ENCODE peak calls at places on chromosomes 1 and 21, in seven cellular contexts. U is spleen, E is lower leg skin, H is GM12892, I is body of pancreas, P is H54, N is thyroid gland. S is an unnamed sample.

GRCh38 chr1:20411196-20411980 is 74.6 kb downstream of the CAMK2N1 start:
- DNase-seq in U (no peak), E (no peak), H (no peak), I (no peak), P (peak), N (no peak), S (no peak)

GRCh38 chr1:113874017-113874879 is 2.7 kb upstream of the PTPN22 start:
- DNase-seq in U (no peak), E (no peak), H (no peak), I (peak), P (no peak), N (no peak), S (no peak)

GRCh38 chr1:205458777-205459566 is 3.1 kb upstream of the BLACAT1 start:
- DNase-seq in U (no peak), E (no peak), H (no peak), I (peak), P (peak), N (no peak), S (no peak)

GRCh38 chr1:39671793-39672550 is at the start of gene NT5C1A:
- DNase-seq in U (no peak), E (no peak), H (peak), I (peak), P (no peak), N (peak), S (no peak)

GRCh38 chr1:53602376-53602775 is 136.6 kb downstream of the GLIS1 start:
- DNase-seq in U (peak), E (no peak), H (no peak), I (no peak), P (no peak), N (no peak), S (no peak)

GRCh38 chr1:1777510-1777909 is 760 bp downstream of the NADK start:
- DNase-seq in U (no peak), E (peak), H (no peak), I (peak), P (no peak), N (peak), S (no peak)

GRCh38 chr1:30523055-30524020 is 200.0 kb downstream of the MATN1 start:
- DNase-seq in U (peak), E (no peak), H (no peak), I (no peak), P (peak), N (no peak), S (peak)

GRCh38 chr1:33045814-33046213 is 9.1 kb upstream of the AK2 start:
- DNase-seq in U (no peak), E (no peak), H (no peak), I (no peak), P (no peak), N (no peak), S (no peak)

GRCh38 chr1:16207318-16208269 is 4.9 kb downstream of the ARHGEF19 start:
- DNase-seq in U (peak), E (no peak), H (no peak), I (no peak), P (peak), N (no peak), S (no peak)

GRCh38 chr1:237309595-237310118 is 267.7 kb downstream of the RYR2 start:
- DNase-seq in U (no peak), E (no peak), H (no peak), I (no peak), P (no peak), N (no peak), S (no peak)

GRCh38 chr1:188958461-188959115 is 1519.1 kb downstream of the BRINP3 start:
- DNase-seq in U (no peak), E (no peak), H (no peak), I (no peak), P (no peak), N (no peak), S (no peak)

GRCh38 chr21:42735061-42735460 is 81.6 kb downstream of the PDE9A start:
- DNase-seq in U (no peak), E (no peak), H (no peak), I (no peak), P (no peak), N (no peak), S (no peak)

GRCh38 chr1:200668514-200669313 is 993 bp downstream of the DDX59 start:
- DNase-seq in U (no peak), E (no peak), H (no peak), I (no peak), P (no peak), N (no peak), S (no peak)

GRCh38 chr1:201059401-201059800 is 35.9 kb upstream of the KIF21B start:
- DNase-seq in U (no peak), E (no peak), H (no peak), I (no peak), P (no peak), N (no peak), S (no peak)

GRCh38 chr1:221740941-221741363 is 937 bp downstream of the DUSP10 start:
- DNase-seq in U (peak), E (peak), H (no peak), I (no peak), P (no peak), N (peak), S (no peak)

GRCh38 chr1:89356658-89357400 is 7.0 kb upstream of the GBP6 start:
- DNase-seq in U (no peak), E (no peak), H (no peak), I (no peak), P (peak), N (no peak), S (no peak)

GRCh38 chr1:234986750-234987414 is 141.8 kb downstream of the TOMM20 start:
- DNase-seq in U (no peak), E (no peak), H (no peak), I (no peak), P (no peak), N (peak), S (no peak)

GRCh38 chr1:66729130-66729922 is 22.9 kb upstream of the DYNLT5 start:
- DNase-seq in U (no peak), E (no peak), H (no peak), I (no peak), P (no peak), N (no peak), S (no peak)

GRCh38 chr1:47232187-47232874 is at the start of gene TAL1:
- DNase-seq in U (no peak), E (no peak), H (no peak), I (no peak), P (no peak), N (no peak), S (no peak)

GRCh38 chr1:47230692-47231313 is 1.2 kb downstream of the TAL1 start:
- DNase-seq in U (no peak), E (no peak), H (no peak), I (no peak), P (no peak), N (no peak), S (no peak)

GRCh38 chr1:47229884-47230691 is 1.9 kb downstream of the TAL1 start:
- DNase-seq in U (no peak), E (no peak), H (no peak), I (no peak), P (no peak), N (no peak), S (no peak)

GRCh38 chr1:47233165-47233564 is 1.1 kb upstream of the TAL1 start:
- DNase-seq in U (no peak), E (no peak), H (no peak), I (no peak), P (no peak), N (no peak), S (no peak)

DNA sequence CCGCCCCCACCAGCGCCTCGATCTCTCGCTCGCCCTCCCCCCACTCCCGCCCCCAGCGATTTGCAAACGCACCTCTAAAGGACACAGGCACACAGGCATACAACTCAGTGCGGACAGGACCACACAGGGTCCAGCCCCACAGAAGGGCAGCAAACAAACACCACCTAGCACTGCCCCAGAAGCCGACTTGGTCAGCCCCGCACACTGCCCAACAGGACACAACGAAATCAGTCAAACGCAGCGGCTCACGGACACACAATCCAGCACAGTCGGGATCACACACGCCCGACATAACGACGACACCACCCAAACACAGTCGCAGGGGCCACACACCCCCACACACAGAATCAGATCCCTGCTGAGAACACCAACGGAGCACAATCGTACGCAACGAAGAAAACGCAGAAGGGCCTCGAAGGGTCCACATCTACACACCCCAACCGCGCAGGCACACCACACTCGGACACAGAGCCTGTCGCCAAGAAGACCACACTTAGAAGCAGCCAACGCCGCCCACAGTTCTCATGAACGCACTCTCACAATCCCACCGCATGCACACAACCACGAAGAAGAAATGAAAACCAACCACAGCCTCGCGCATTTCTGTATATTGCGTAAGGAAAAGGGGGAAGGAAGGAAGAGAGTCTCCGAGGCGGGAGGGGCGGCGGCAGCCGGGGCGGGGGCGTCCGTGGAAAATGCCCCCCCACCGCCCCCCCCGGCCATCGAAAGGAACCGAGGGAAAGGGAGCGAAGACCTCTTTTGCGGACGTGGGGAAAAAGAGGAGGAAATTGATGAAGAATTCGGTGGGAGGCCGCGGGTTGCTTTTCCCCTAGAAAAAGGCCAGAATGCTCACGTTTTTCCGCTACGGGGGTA is 475 bp downstream of the TAL1 start:
- DNase-seq in U (no peak), E (no peak), H (no peak), I (no peak), P (no peak), N (peak), S (no peak)
- TF ChIP-seq POLR2A in U (no peak), E (no peak), H (no peak), I (no peak), P (no peak), N (peak), S (peak)

GRCh38 chr1:61076728-61077675 is 5.4 kb upstream of the NFIA start:
- DNase-seq in U (peak), E (peak), H (no peak), I (peak), P (no peak), N (peak), S (peak)

GRCh38 chr1:61079898-61080336 is 2.4 kb upstream of the NFIA start:
- DNase-seq in U (peak), E (peak), H (no peak), I (peak), P (no peak), N (peak), S (peak)

GRCh38 chr1:61078611-61079010 is 3.8 kb upstream of the NFIA start:
- DNase-seq in U (no peak), E (no peak), H (no peak), I (no peak), P (no peak), N (no peak), S (no peak)

GRCh38 chr1:61079276-61079897 is 3.0 kb upstream of the NFIA start:
- DNase-seq in U (no peak), E (no peak), H (no peak), I (no peak), P (no peak), N (no peak), S (no peak)

GRCh38 chr1:61077676-61078521 is 4.5 kb upstream of the NFIA start:
- DNase-seq in U (peak), E (peak), H (no peak), I (peak), P (peak), N (peak), S (peak)
- TF ChIP-seq POLR2A in U (no peak), E (no peak), H (no peak), I (no peak), P (no peak), N (peak), S (no peak)

GRCh38 chr1:150971583-150972416 is 2.8 kb downstream of the CERS2 start:
- DNase-seq in U (peak), E (no peak), H (no peak), I (peak), P (peak), N (peak), S (no peak)

GRCh38 chr1:150968491-150968890 is 6.1 kb downstream of the CERS2 start:
- DNase-seq in U (no peak), E (no peak), H (no peak), I (no peak), P (no peak), N (no peak), S (no peak)

GRCh38 chr1:150972417-150972940 is 2.2 kb downstream of the CERS2 start:
- DNase-seq in U (peak), E (no peak), H (no peak), I (peak), P (no peak), N (peak), S (peak)

GRCh38 chr1:150973258-150973825 is 1.3 kb downstream of the CERS2 start:
- DNase-seq in U (peak), E (no peak), H (no peak), I (no peak), P (no peak), N (peak), S (no peak)

DNA sequence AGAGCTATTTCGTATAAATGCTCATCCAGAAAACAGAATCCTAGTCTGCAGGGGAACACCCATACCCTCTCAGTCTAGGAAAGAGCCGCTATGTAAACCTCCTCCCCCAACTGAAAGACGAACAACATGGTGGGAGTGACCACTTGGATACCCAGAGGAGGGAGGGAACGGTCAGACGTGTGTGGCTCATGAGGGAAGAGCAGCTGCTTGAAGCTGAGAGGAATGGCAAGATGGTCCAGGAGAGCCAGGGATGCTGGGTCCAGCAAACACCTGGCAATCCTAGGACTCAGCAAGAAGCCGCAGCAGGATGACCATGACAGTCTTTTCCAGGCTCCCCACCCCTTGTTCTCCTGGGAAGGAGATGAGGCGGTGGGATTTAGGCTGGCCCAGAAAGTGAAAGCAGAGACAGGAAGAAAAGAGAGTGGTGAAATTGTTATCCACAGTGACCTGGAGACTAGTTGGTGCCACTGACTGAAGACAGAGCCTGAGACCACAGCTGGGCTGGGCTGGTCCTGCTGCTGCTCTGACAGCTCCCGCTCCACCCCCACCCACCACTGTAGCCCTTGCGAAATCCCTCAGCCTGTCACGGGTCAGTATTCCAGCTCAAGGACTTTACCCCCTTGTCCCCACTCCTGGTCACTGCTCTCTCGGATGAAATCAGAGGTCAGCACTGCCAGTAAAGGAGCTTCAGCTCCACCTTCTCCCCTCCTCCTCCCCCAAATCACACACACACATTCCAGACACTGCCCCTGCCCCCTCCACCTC is 3.6 kb downstream of the CERS2 start:
- DNase-seq in U (peak), E (peak), H (no peak), I (peak), P (no peak), N (peak), S (peak)
- TF ChIP-seq POLR2A in U (no peak), E (no peak), H (no peak), I (no peak), P (no peak), N (peak), S (peak)

GRCh38 chr1:192554904-192555303 is 20.7 kb upstream of the RGS1 start:
- DNase-seq in U (no peak), E (no peak), H (no peak), I (no peak), P (no peak), N (no peak), S (no peak)

GRCh38 chr1:192557841-192558595 is 17.6 kb upstream of the RGS1 start:
- DNase-seq in U (no peak), E (no peak), H (no peak), I (no peak), P (no peak), N (no peak), S (no peak)

GRCh38 chr1:192555399-192555798 is 20.2 kb upstream of the RGS1 start:
- DNase-seq in U (no peak), E (no peak), H (no peak), I (no peak), P (no peak), N (no peak), S (no peak)

GRCh38 chr1:192563129-192563528 is 12.4 kb upstream of the RGS1 start:
- DNase-seq in U (no peak), E (no peak), H (no peak), I (no peak), P (no peak), N (no peak), S (no peak)

DNA sequence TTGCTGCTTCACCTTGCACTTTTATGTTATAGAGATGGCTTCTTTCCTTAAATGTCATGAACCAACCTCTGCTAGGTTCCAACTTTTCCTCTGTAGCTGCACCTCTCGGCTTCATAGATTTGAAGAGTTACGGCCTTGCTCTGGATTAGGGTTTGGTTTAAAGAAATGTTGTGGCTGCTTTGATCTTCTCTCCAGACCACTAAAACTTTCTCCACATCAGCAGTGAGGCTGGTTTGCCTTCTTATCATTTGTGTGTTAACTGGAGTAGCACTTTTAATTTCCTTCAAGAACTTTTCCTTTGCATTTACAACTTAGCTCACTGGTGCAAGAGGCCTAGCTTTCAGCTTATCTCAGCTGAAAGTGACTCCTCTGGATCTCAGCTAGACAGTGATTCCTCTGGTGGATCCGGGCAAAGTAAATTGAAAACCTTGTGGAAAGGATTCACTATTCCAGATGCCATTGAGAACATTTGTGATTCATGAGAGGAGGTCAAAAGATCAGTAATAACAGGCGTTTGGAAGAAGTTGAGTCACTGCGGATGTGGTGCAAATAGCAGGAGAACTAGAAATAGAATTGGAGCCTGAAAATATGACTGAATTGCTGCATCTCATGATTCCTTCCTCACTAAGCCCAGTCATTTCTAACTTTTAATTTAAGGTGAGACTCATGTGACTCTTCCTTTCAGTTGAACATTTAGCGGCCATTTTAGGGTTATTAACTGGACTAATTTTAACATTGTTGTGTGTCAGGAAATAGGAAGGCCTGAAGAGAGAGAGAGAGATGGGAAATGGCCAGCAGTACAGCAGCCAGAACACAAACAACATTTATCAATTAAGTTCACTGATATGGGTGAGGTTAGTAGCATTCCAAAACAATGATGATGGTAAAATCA is 16.2 kb upstream of the RGS1 start:
- DNase-seq in U (no peak), E (no peak), H (no peak), I (no peak), P (peak), N (no peak), S (no peak)
- TF ChIP-seq POLR2A in U (no peak), E (no peak), H (peak), I (no peak), P (no peak), N (no peak), S (no peak)

GRCh38 chr1:109786531-109787021 is 22.9 kb upstream of the EPS8L3 start:
- DNase-seq in U (peak), E (no peak), H (no peak), I (no peak), P (no peak), N (peak), S (no peak)
- TF ChIP-seq POLR2A in U (no peak), E (no peak), H (no peak), I (no peak), P (no peak), N (no peak), S (no peak)

DNA sequence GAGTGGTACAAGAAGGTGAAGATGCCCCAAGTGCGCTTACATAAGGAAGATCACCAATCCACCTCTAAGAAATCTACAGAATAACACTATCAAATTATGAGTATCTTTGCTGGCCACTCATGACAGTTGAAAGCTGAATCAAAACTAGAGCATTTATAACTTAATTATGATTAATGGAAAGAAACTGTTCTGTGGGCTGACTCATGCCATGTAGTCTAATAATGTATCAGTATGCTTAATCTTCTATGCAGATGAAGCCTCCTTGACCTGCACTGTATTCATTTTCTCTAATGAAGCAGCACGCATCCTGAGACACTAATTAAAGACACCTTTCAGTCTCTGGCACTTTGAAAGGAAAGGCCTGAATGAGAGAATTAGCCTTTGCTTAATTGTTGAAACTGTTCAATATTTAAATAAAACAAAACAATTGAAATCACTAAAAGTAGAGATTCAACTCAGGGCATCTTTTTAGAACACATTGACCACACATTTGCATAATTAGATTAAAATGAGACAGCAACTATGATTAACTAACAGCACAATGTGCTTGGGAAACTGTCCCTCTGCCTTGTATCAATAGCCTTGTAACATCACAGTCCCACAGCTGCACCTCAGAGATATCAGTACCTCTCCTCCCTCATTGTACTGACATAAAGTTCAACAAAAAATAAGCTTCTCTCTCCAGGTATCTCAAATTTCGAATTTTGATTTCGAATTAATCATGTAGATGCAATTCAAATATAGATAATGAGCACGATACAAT is 105.6 kb downstream of the NTPCR start:
- DNase-seq in U (no peak), E (no peak), H (no peak), I (no peak), P (no peak), N (no peak), S (no peak)
- TF ChIP-seq POLR2A in U (no peak), E (no peak), H (no peak), I (no peak), P (no peak), N (no peak), S (no peak)

GRCh38 chr1:9910425-9911178 is 533 bp upstream of the CTNNBIP1 start:
- DNase-seq in U (peak), E (peak), H (peak), I (peak), P (peak), N (peak), S (peak)
- TF ChIP-seq POLR2A in U (no peak), E (no peak), H (no peak), I (peak), P (peak), N (peak), S (peak)

S was measured in gastrocnemius medialis.